ENCODE peak calls at places on chromosomes 1 and 21, in seven cellular contexts. One of them, this sample, is unnamed.

GRCh38 chr1:182795563-182796228 is 6.1 kb downstream of the NPL start:
- DNase-seq in H9: no peak
- DNase-seq in neuronal stem cell: no peak
- DNase-seq in IMR-90: no peak
- DNase-seq in mesenchymal stem cell: no peak
- DNase-seq in mesendoderm: no peak
- DNase-seq in trophoblast cell: peak
- DNase-seq in this sample: no peak

GRCh38 chr1:119815361-119815760 is 4.1 kb upstream of the REG4 start:
- DNase-seq in trophoblast cell: no peak
- DNase-seq in IMR-90: peak
- DNase-seq in mesenchymal stem cell: no peak
- DNase-seq in mesendoderm: no peak
- DNase-seq in H9: no peak
- DNase-seq in neuronal stem cell: no peak
- DNase-seq in this sample: no peak

GRCh38 chr1:116962976-116963639 is 38.5 kb upstream of the CD101 start:
- DNase-seq in trophoblast cell: no peak
- DNase-seq in IMR-90: no peak
- DNase-seq in neuronal stem cell: no peak
- DNase-seq in H9: no peak
- DNase-seq in mesendoderm: no peak
- DNase-seq in mesenchymal stem cell: no peak
- DNase-seq in this sample: no peak

GRCh38 chr1:58727363-58727762 is 27.5 kb upstream of the MYSM1 start:
- DNase-seq in mesenchymal stem cell: peak
- DNase-seq in H9: no peak
- DNase-seq in neuronal stem cell: no peak
- DNase-seq in mesendoderm: peak
- DNase-seq in trophoblast cell: peak
- DNase-seq in IMR-90: peak
- DNase-seq in this sample: no peak

GRCh38 chr1:119396982-119397381 is 18.0 kb upstream of the HSD3B2 start:
- DNase-seq in mesendoderm: no peak
- DNase-seq in H9: no peak
- DNase-seq in mesenchymal stem cell: no peak
- DNase-seq in neuronal stem cell: no peak
- DNase-seq in IMR-90: no peak
- DNase-seq in trophoblast cell: no peak
- DNase-seq in this sample: no peak

GRCh38 chr1:240337795-240338194 is 246.1 kb downstream of the FMN2 start:
- DNase-seq in IMR-90: peak
- DNase-seq in H9: no peak
- DNase-seq in mesendoderm: no peak
- DNase-seq in trophoblast cell: peak
- DNase-seq in mesenchymal stem cell: peak
- DNase-seq in neuronal stem cell: no peak
- DNase-seq in this sample: no peak

GRCh38 chr1:4131734-4132133 is 231.7 kb upstream of the C1orf174 start:
- DNase-seq in trophoblast cell: no peak
- DNase-seq in neuronal stem cell: no peak
- DNase-seq in H9: no peak
- DNase-seq in IMR-90: no peak
- DNase-seq in mesenchymal stem cell: no peak
- DNase-seq in mesendoderm: no peak
- DNase-seq in this sample: no peak

GRCh38 chr1:91502882-91503184 is 2.2 kb downstream of the CDC7 start:
- DNase-seq in neuronal stem cell: no peak
- DNase-seq in IMR-90: peak
- DNase-seq in mesendoderm: peak
- DNase-seq in trophoblast cell: no peak
- DNase-seq in mesenchymal stem cell: peak
- DNase-seq in H9: no peak
- DNase-seq in this sample: no peak

GRCh38 chr1:232557661-232558260 is 72.2 kb downstream of the SIPA1L2 start:
- DNase-seq in trophoblast cell: no peak
- DNase-seq in H9: no peak
- DNase-seq in mesenchymal stem cell: no peak
- DNase-seq in IMR-90: no peak
- DNase-seq in neuronal stem cell: no peak
- DNase-seq in mesendoderm: peak
- DNase-seq in this sample: no peak

GRCh38 chr1:1250828-1251284 is 4.3 kb upstream of the C1QTNF12 start:
- DNase-seq in mesenchymal stem cell: no peak
- DNase-seq in neuronal stem cell: no peak
- DNase-seq in H9: no peak
- DNase-seq in trophoblast cell: no peak
- DNase-seq in IMR-90: no peak
- DNase-seq in mesendoderm: no peak
- DNase-seq in this sample: no peak

GRCh38 chr1:114328505-114328904 is 174.8 kb upstream of the SYT6 start:
- DNase-seq in neuronal stem cell: no peak
- DNase-seq in mesendoderm: no peak
- DNase-seq in H9: no peak
- DNase-seq in mesenchymal stem cell: no peak
- DNase-seq in trophoblast cell: no peak
- DNase-seq in IMR-90: no peak
- DNase-seq in this sample: no peak

GRCh38 chr1:109827466-109827865 is 63.7 kb upstream of the EPS8L3 start:
- DNase-seq in trophoblast cell: no peak
- DNase-seq in mesenchymal stem cell: no peak
- DNase-seq in mesendoderm: no peak
- DNase-seq in H9: no peak
- DNase-seq in IMR-90: no peak
- DNase-seq in neuronal stem cell: no peak
- DNase-seq in this sample: no peak

GRCh38 chr1:182713939-182714338 is 29.6 kb upstream of the RGS8 start:
- DNase-seq in mesenchymal stem cell: no peak
- DNase-seq in H9: no peak
- DNase-seq in trophoblast cell: no peak
- DNase-seq in neuronal stem cell: no peak
- DNase-seq in mesendoderm: no peak
- DNase-seq in IMR-90: no peak
- DNase-seq in this sample: no peak

GRCh38 chr1:186828612-186829542 is at the start of gene PLA2G4A:
- DNase-seq in H9: peak
- DNase-seq in neuronal stem cell: no peak
- DNase-seq in mesendoderm: peak
- DNase-seq in mesenchymal stem cell: peak
- DNase-seq in IMR-90: peak
- DNase-seq in trophoblast cell: peak
- DNase-seq in this sample: no peak

GRCh38 chr1:195495720-195496635 is 1112.3 kb downstream of the KCNT2 start:
- DNase-seq in IMR-90: no peak
- DNase-seq in H9: peak
- DNase-seq in trophoblast cell: no peak
- DNase-seq in neuronal stem cell: no peak
- DNase-seq in mesenchymal stem cell: no peak
- DNase-seq in mesendoderm: peak
- DNase-seq in this sample: no peak

GRCh38 chr1:64093941-64094340 is 109.5 kb upstream of the UBE2U start:
- DNase-seq in IMR-90: peak
- DNase-seq in H9: no peak
- DNase-seq in mesenchymal stem cell: no peak
- DNase-seq in neuronal stem cell: no peak
- DNase-seq in mesendoderm: no peak
- DNase-seq in trophoblast cell: no peak
- DNase-seq in this sample: no peak

GRCh38 chr1:31617917-31618746 is 643 bp downstream of the HCRTR1 start:
- DNase-seq in mesendoderm: peak
- DNase-seq in neuronal stem cell: peak
- DNase-seq in IMR-90: peak
- DNase-seq in H9: peak
- DNase-seq in trophoblast cell: peak
- DNase-seq in mesenchymal stem cell: peak
- DNase-seq in this sample: no peak

GRCh38 chr1:42774928-42775549 is 8.0 kb downstream of the C1orf50 start:
- DNase-seq in IMR-90: peak
- DNase-seq in neuronal stem cell: no peak
- DNase-seq in mesendoderm: no peak
- DNase-seq in mesenchymal stem cell: no peak
- DNase-seq in H9: no peak
- DNase-seq in trophoblast cell: no peak
- DNase-seq in this sample: no peak

GRCh38 chr1:87530042-87530441 is 201.4 kb downstream of the LMO4 start:
- DNase-seq in IMR-90: no peak
- DNase-seq in mesendoderm: no peak
- DNase-seq in H9: no peak
- DNase-seq in trophoblast cell: no peak
- DNase-seq in mesenchymal stem cell: no peak
- DNase-seq in neuronal stem cell: no peak
- DNase-seq in this sample: no peak

GRCh38 chr21:32256226-32256625 is 22.6 kb downstream of the MIS18A start:
- DNase-seq in H9: no peak
- DNase-seq in neuronal stem cell: no peak
- DNase-seq in IMR-90: no peak
- DNase-seq in mesendoderm: no peak
- DNase-seq in trophoblast cell: no peak
- DNase-seq in mesenchymal stem cell: no peak
- DNase-seq in this sample: no peak

GRCh38 chr1:175673236-175674150 is 69.9 kb downstream of the TNR start:
- DNase-seq in neuronal stem cell: peak
- DNase-seq in mesendoderm: peak
- DNase-seq in trophoblast cell: no peak
- DNase-seq in mesenchymal stem cell: peak
- DNase-seq in IMR-90: no peak
- DNase-seq in H9: no peak
- DNase-seq in this sample: no peak

GRCh38 chr1:200038987-200039848 is 11.7 kb downstream of the NR5A2 start:
- DNase-seq in IMR-90: no peak
- DNase-seq in trophoblast cell: peak
- DNase-seq in H9: peak
- DNase-seq in mesenchymal stem cell: peak
- DNase-seq in mesendoderm: peak
- DNase-seq in neuronal stem cell: peak
- DNase-seq in this sample: peak

DNA sequence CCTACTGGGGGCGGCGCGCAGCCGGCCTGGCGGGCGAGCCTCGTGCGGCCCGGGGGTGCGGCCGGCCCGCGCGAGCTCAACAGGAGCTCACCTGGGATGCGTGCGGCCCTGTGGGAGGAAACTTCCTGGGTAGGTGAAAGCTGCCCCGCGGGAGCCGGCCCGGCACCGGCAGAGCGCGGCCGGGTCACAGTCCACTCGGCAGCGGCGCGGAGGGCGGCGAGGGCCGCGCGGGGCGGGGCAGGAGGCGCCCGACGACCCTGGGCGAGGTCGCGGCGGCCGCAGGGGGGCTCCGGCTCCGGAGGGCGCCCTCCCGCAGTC is 377 bp downstream of the EPS15 start:
- DNase-seq in mesendoderm: no peak
- DNase-seq in IMR-90: peak
- DNase-seq in mesenchymal stem cell: no peak
- DNase-seq in neuronal stem cell: no peak
- DNase-seq in H9: no peak
- DNase-seq in trophoblast cell: peak
- DNase-seq in this sample: peak
- H2BK120ac ChIP-seq in mesendoderm: no peak
- H2BK120ac ChIP-seq in IMR-90: no peak
- H2BK120ac ChIP-seq in mesenchymal stem cell: peak
- H2BK120ac ChIP-seq in neuronal stem cell: no peak
- H2BK120ac ChIP-seq in H9: no peak
- H2BK120ac ChIP-seq in trophoblast cell: peak
- H2BK120ac ChIP-seq in this sample: no peak

GRCh38 chr1:39136635-39137034 is 67.9 kb upstream of the MACF1 start:
- DNase-seq in mesenchymal stem cell: no peak
- DNase-seq in trophoblast cell: no peak
- DNase-seq in H9: no peak
- DNase-seq in neuronal stem cell: no peak
- DNase-seq in mesendoderm: no peak
- DNase-seq in IMR-90: no peak
- DNase-seq in this sample: no peak
- H3K18ac ChIP-seq in mesenchymal stem cell: no peak
- H3K18ac ChIP-seq in trophoblast cell: no peak
- H3K18ac ChIP-seq in H9: no peak
- H3K18ac ChIP-seq in neuronal stem cell: no peak
- H3K18ac ChIP-seq in mesendoderm: no peak
- H3K18ac ChIP-seq in IMR-90: no peak
- H3K18ac ChIP-seq in this sample: no peak

GRCh38 chr1:19862944-19863343 is 19.3 kb upstream of the OTUD3 start:
- DNase-seq in trophoblast cell: no peak
- DNase-seq in mesendoderm: no peak
- DNase-seq in H9: no peak
- DNase-seq in neuronal stem cell: no peak
- DNase-seq in IMR-90: no peak
- DNase-seq in mesenchymal stem cell: no peak
- DNase-seq in this sample: no peak

GRCh38 chr1:19864304-19865160 is 17.7 kb upstream of the OTUD3 start:
- DNase-seq in trophoblast cell: no peak
- DNase-seq in H9: no peak
- DNase-seq in IMR-90: no peak
- DNase-seq in mesendoderm: no peak
- DNase-seq in mesenchymal stem cell: peak
- DNase-seq in neuronal stem cell: no peak
- DNase-seq in this sample: no peak

GRCh38 chr1:19861842-19862530 is 20.2 kb upstream of the OTUD3 start:
- DNase-seq in neuronal stem cell: no peak
- DNase-seq in IMR-90: no peak
- DNase-seq in mesenchymal stem cell: no peak
- DNase-seq in H9: no peak
- DNase-seq in trophoblast cell: no peak
- DNase-seq in mesendoderm: no peak
- DNase-seq in this sample: no peak

GRCh38 chr1:19866029-19866428 is 16.2 kb upstream of the OTUD3 start:
- DNase-seq in neuronal stem cell: no peak
- DNase-seq in H9: no peak
- DNase-seq in mesendoderm: no peak
- DNase-seq in trophoblast cell: peak
- DNase-seq in mesenchymal stem cell: no peak
- DNase-seq in IMR-90: no peak
- DNase-seq in this sample: no peak

GRCh38 chr1:19863804-19864203 is 18.4 kb upstream of the OTUD3 start:
- DNase-seq in IMR-90: peak
- DNase-seq in trophoblast cell: peak
- DNase-seq in H9: no peak
- DNase-seq in mesendoderm: no peak
- DNase-seq in mesenchymal stem cell: peak
- DNase-seq in neuronal stem cell: no peak
- DNase-seq in this sample: no peak
- H2BK120ac ChIP-seq in IMR-90: peak
- H2BK120ac ChIP-seq in trophoblast cell: no peak
- H2BK120ac ChIP-seq in H9: no peak
- H2BK120ac ChIP-seq in mesendoderm: no peak
- H2BK120ac ChIP-seq in mesenchymal stem cell: no peak
- H2BK120ac ChIP-seq in neuronal stem cell: no peak
- H2BK120ac ChIP-seq in this sample: no peak

DNA sequence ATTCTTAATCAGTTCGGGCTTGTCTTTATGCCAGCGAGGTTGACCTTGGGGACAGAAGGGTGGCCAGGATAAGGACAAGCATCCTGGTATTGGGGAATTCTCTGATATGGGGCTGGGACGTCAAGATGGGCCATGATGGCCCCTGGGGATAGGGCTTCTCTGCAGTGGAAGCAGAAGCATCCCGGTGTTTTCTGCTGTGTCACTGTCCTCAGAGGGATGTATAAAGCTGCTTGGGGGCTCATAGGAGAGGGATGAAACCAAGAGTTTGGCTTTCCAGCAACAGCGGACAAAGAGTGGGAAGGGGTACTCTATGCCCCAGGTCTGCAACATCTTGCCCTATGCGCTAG is 1.4 kb upstream of the ATP1B1 start:
- DNase-seq in mesenchymal stem cell: no peak
- DNase-seq in trophoblast cell: no peak
- DNase-seq in neuronal stem cell: no peak
- DNase-seq in IMR-90: no peak
- DNase-seq in H9: no peak
- DNase-seq in mesendoderm: no peak
- DNase-seq in this sample: no peak
- H3K18ac ChIP-seq in mesenchymal stem cell: no peak
- H3K18ac ChIP-seq in trophoblast cell: no peak
- H3K18ac ChIP-seq in neuronal stem cell: peak
- H3K18ac ChIP-seq in IMR-90: no peak
- H3K18ac ChIP-seq in H9: no peak
- H3K18ac ChIP-seq in mesendoderm: peak
- H3K18ac ChIP-seq in this sample: no peak

This sample was measured in H1.